ENCODE peak calls at places on chromosome X, in five cellular contexts. W is IMR-90, E is omental fat pad, R is KG1, Q is HTR-8/SVneo. F is an unnamed sample.

GRCh38 chrX:120485562-120486520 is 16.7 kb upstream of the LAMP2 start:
- DNase-seq in W (peak; percentile 69), E (no peak), R (peak; percentile 56), Q (peak; percentile 22), F (peak; percentile 75)

GRCh38 chrX:9379697-9380551 is 84.9 kb upstream of the TBL1X start:
- DNase-seq in W (peak; percentile 61), E (no peak), R (no peak), Q (peak; percentile 39), F (peak; percentile 54)

GRCh38 chrX:154411322-154411980 is at the start of gene TAFAZZIN:
- DNase-seq in W (peak; percentile 52), E (no peak), R (no peak), Q (peak; percentile 57), F (peak; percentile 49)

GRCh38 chrX:40201486-40201885 is 103.7 kb upstream of the BCOR start:
- DNase-seq in W (no peak), E (no peak), R (no peak), Q (no peak), F (no peak)

GRCh38 chrX:68878977-68879376 is 50.2 kb downstream of the EFNB1 start:
- DNase-seq in W (no peak), E (no peak), R (no peak), Q (no peak), F (no peak)

GRCh38 chrX:107537815-107538214 is 88.4 kb downstream of the FRMPD3 start:
- DNase-seq in W (peak; percentile 50), E (no peak), R (no peak), Q (no peak), F (peak; percentile 26)

GRCh38 chrX:16148896-16149295 is 18.4 kb upstream of the MAGEB17 start:
- DNase-seq in W (no peak), E (no peak), R (no peak), Q (no peak), F (no peak)

GRCh38 chrX:140141444-140142029 is 176.2 kb upstream of the CXorf66 start:
- DNase-seq in W (peak; percentile 31), E (no peak), R (no peak), Q (no peak), F (peak; percentile 5)

GRCh38 chrX:43589735-43590515 is 66.2 kb upstream of the MAOA start:
- DNase-seq in W (no peak), E (no peak), R (no peak), Q (no peak), F (no peak)

GRCh38 chrX:24668111-24668510 is 21.0 kb upstream of the PCYT1B start:
- DNase-seq in W (no peak), E (no peak), R (no peak), Q (no peak), F (no peak)

GRCh38 chrX:113260474-113260873 is 419.8 kb upstream of the AMOT start:
- DNase-seq in W (no peak), E (no peak), R (no peak), Q (no peak), F (no peak)

GRCh38 chrX:48665991-48666390 is 17.6 kb upstream of the WAS start:
- DNase-seq in W (no peak), E (no peak), R (no peak), Q (no peak), F (peak; percentile 4)

GRCh38 chrX:15781964-15782711 is 8.1 kb upstream of the ZRSR2 start:
- DNase-seq in W (no peak), E (no peak), R (no peak), Q (no peak), F (no peak)

F was measured in HFFc6.